ENCODE peak calls at places on chromosomes 2 and 18, in five cellular contexts. Q, P, V, A and U are unnamed samples.

GRCh38 chr2:73611867-73612266 is 30.4 kb downstream of the NAT8 start:
- DNase-seq in Q (peak; percentile 4), P (no peak), V (no peak), A (no peak), U (no peak)

GRCh38 chr2:47569658-47570398 is 166.9 kb downstream of the MSH2 start:
- DNase-seq in Q (peak; percentile 12), P (no peak), V (no peak), A (no peak), U (peak; percentile 75)

GRCh38 chr2:233460726-233461431 is 105.7 kb downstream of the USP40 start:
- DNase-seq in Q (no peak), P (no peak), V (no peak), A (no peak), U (peak; percentile 79)

GRCh38 chr2:163771596-163771995 is 35.8 kb upstream of the FIGN start:
- DNase-seq in Q (peak; percentile 57), P (no peak), V (no peak), A (no peak), U (no peak)

GRCh38 chr2:101197215-101197745 is 46.1 kb upstream of the TBC1D8 start:
- DNase-seq in Q (no peak), P (peak; percentile 34), V (no peak), A (no peak), U (no peak)

GRCh38 chr2:7835693-7836680 is 845.9 kb upstream of the ID2 start:
- DNase-seq in Q (no peak), P (peak; percentile 96), V (peak; percentile 87), A (no peak), U (no peak)

GRCh38 chr2:127698553-127699355 is 2.5 kb upstream of the SFT2D3 start:
- DNase-seq in Q (no peak), P (no peak), V (no peak), A (no peak), U (peak; percentile 55)

GRCh38 chr2:109403841-109404201 is 209.9 kb downstream of the SEPTIN10 start:
- DNase-seq in Q (no peak), P (no peak), V (no peak), A (no peak), U (no peak)

GRCh38 chr2:200575957-200576356 is 9.9 kb upstream of the AOX1 start:
- DNase-seq in Q (no peak), P (peak; percentile 28), V (no peak), A (no peak), U (no peak)

GRCh38 chr2:181546086-181546485 is 88.9 kb downstream of the ITGA4 start:
- DNase-seq in Q (peak; percentile 68), P (no peak), V (no peak), A (no peak), U (no peak)

GRCh38 chr2:23719721-23720120 is 207.2 kb downstream of the ATAD2B start:
- DNase-seq in Q (no peak), P (no peak), V (no peak), A (no peak), U (no peak)

GRCh38 chr2:8653485-8653884 is 28.4 kb upstream of the ID2 start:
- DNase-seq in Q (no peak), P (peak; percentile 78), V (peak; percentile 39), A (no peak), U (no peak)

GRCh38 chr2:197217561-197217960 is 93.0 kb downstream of the ANKRD44 start:
- DNase-seq in Q (peak; percentile 54), P (no peak), V (no peak), A (no peak), U (no peak)

GRCh38 chr2:68807821-68808266 is 63.4 kb downstream of the BMP10 start:
- DNase-seq in Q (peak; percentile 26), P (no peak), V (no peak), A (no peak), U (no peak)

DNA sequence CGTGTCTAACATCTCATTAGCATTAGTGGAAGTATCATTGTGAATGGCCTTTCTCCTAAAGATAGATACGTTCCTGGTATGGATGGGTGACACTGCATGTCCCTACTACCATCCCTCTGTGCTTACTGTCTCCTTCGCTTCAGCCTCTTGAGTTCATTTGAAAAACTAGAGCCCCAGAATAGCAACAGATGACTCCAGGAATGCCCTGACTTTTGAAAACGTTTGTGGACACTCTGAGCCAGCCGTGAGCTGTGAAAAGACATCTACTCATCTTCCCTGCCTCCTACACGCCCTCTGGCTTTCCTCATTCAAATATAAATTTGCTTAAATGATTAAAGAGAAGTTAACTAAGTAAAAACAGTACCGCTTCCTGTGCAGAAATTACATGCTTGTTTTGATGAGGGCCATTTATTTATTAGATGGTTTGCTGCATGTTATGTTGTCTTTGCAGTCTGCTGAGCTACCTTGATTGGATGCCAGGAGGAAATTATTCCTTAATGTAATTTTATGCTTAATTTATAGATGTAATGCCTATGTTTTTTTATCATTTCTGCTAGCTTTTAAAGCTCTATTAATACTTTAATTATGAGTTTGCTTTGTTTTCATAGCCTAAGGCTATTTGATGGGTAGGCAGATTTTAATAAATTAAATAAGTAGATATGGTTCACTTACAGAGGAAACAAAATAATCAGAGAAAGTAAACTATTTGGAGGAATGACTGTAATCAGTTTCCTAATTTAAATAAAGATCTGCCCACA is 32.1 kb upstream of the MYO3B start:
- DNase-seq in Q (no peak), P (no peak), V (no peak), A (no peak), U (no peak)
- H3K27ac ChIP-seq in Q (no peak overlapping the region), P (no peak overlapping the region), V (no peak overlapping the region), A (no peak overlapping the region), U (no peak overlapping the region)

DNA sequence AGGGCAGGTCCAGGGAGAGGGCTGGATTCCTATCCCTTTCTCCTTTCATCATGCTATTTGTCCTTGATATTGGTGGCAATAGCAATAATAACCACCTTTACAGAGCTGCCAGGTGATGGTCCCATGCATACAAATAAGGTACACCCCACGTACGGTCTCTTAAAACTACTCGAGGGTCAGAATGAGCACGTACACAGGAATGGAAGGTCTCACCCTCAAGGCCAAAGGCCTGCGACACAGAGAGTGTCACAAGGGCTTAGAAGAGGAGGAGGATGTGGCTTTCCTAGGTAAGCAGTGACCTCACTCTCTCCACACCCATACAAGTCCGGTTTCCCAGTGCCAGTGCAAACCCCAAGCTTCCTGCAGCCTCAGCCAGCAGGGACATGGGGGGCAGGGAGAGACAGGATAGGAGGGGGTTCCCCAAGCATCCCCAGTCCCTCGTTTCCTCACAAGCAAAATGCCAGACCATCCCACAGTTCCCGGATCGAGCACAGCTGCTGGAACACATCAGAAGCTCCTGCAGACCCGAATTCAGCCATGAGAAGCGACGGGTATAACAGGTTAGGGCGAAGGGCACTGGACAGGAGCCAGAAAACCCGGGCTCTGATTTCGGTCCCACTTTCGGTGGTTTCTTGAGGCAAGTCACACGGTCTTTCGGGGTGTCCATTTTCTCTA is 49.2 kb downstream of the PLB1 start:
- DNase-seq in Q (no peak), P (no peak), V (no peak), A (no peak), U (no peak)
- H3K27ac ChIP-seq in Q (no peak overlapping the region), P (no peak overlapping the region), V (no peak overlapping the region), A (no peak overlapping the region), U (no peak overlapping the region)

DNA sequence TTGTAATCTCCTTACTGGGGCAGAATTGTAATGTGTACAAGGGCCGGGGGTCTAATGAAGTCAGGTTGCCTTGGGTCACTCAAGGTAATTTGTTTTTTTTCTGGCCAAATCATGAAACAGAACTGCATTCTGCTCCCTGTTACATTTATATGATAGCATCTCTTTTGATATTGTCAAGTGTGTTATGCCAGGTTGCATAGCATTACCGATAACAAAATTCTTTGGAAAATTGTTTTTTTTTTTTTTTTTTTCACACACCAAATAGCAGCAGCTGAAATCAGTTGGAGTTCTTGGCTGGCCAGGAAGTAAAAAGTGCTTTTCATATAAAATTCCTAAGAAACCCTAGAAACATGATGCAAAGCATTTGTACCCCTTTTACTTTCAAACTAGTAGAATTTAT is 282.6 kb upstream of the FN1 start:
- DNase-seq in Q (no peak), P (no peak), V (no peak), A (no peak), U (no peak)
- H3K27ac ChIP-seq in Q (peak overlapping the region; percentile 6), P (no peak overlapping the region), V (no peak overlapping the region), A (no peak overlapping the region), U (peak overlapping the region; percentile 61)

GRCh38 chr2:159042115-159042850 is 73.8 kb downstream of the TANC1 start:
- DNase-seq in Q (no peak), P (no peak), V (peak; percentile 71), A (no peak), U (no peak)

GRCh38 chr2:159044804-159045286 is 76.4 kb downstream of the TANC1 start:
- DNase-seq in Q (peak; percentile 51), P (no peak), V (peak; percentile 82), A (no peak), U (no peak)

GRCh38 chr2:159043710-159044109 is 75.3 kb downstream of the TANC1 start:
- DNase-seq in Q (no peak), P (no peak), V (no peak), A (no peak), U (no peak)

GRCh38 chr2:159046966-159047365 is 78.5 kb downstream of the TANC1 start:
- DNase-seq in Q (peak; percentile 93), P (no peak), V (peak; percentile 51), A (no peak), U (no peak)

GRCh38 chr2:159045545-159046454 is 77.4 kb downstream of the TANC1 start:
- DNase-seq in Q (peak; percentile 91), P (no peak), V (no peak), A (no peak), U (no peak)
- H3K27ac ChIP-seq in Q (peak overlapping the region; percentile 39), P (no peak overlapping the region), V (peak overlapping the region; percentile 59), A (no peak overlapping the region), U (peak overlapping the region; percentile 16)

GRCh38 chr18:77102246-77103040 is 30.1 kb downstream of the MBP start:
- DNase-seq in Q (peak; percentile 91), P (peak; percentile 58), V (no peak), A (no peak), U (no peak)
- H3K27ac ChIP-seq in Q (peak overlapping the region; percentile 95), P (peak overlapping the region; percentile 91), V (peak overlapping the region; percentile 16), A (peak overlapping the region; percentile 84), U (peak overlapping the region; percentile 65)

GRCh38 chr2:40450066-40450841 is 1.6 kb downstream of the SLC8A1 start:
- DNase-seq in Q (peak; percentile 56), P (peak; percentile 38), V (no peak), A (no peak), U (no peak)

GRCh38 chr2:40451926-40452605 is at the start of gene SLC8A1:
- DNase-seq in Q (peak; percentile 29), P (peak; percentile 44), V (no peak), A (peak; percentile 9), U (peak; percentile 42)

GRCh38 chr2:40445467-40445866 is 6.4 kb downstream of the SLC8A1 start:
- DNase-seq in Q (no peak), P (no peak), V (no peak), A (no peak), U (no peak)

DNA sequence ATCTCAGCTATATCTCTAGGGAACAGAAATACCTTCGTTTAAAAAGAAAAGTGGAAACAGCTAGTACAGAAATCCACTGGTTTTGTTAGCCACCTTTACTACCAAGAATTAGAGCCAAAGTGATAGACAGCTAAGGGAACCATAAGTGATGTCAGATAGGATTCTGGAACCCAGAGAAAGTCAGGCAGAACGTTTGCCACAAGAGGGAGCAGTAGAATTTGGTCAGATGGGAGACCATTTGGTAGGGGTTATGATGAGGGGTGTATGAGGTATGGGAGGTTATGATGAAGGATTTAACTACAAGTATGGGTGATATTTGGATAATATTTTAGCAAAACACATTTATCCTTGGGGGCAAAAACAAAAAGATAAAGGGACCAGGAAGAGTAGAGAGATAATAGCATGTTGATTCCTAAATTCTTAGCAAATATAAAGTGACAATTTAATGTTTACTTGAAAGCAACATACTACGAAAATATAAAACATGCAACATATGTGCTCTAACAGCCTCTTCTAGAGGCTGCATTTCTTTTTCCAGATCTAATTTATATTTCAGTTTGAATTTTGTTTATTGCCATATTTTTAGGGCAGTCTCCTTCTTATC is 3.3 kb downstream of the SLC8A1 start:
- DNase-seq in Q (peak; percentile 27), P (peak; percentile 68), V (no peak), A (no peak), U (no peak)
- H3K27ac ChIP-seq in Q (no peak overlapping the region), P (no peak overlapping the region), V (no peak overlapping the region), A (no peak overlapping the region), U (no peak overlapping the region)